ENCODE peak calls at places on chromosomes 6 and 20, in four cellular contexts. C is heart right ventricle, N is kidney epithelial cell, E is sigmoid colon. L is an unnamed sample.

GRCh38 chr6:48826884-48827701 is 636.0 kb downstream of the MMUT start:
- DNase-seq in E (no peak), N (peak), C (no peak), L (peak)

GRCh38 chr20:17889226-17889625 is 79.4 kb downstream of the SNX5 start:
- DNase-seq in N (no peak), E (no peak), C (no peak), L (no peak)

GRCh38 chr6:8135276-8135675 is 32.9 kb upstream of the EEF1E1 start:
- DNase-seq in N (no peak), E (no peak), C (no peak), L (no peak)

GRCh38 chr6:35084041-35084491 is 57.1 kb downstream of the TCP11 start:
- DNase-seq in C (no peak), N (no peak), E (peak), L (no peak)

GRCh38 chr6:26312096-26312463 is 52.9 kb upstream of the BTN3A2 start:
- DNase-seq in C (no peak), N (no peak), E (no peak), L (no peak)

GRCh38 chr20:5773589-5773988 is 23.4 kb downstream of the SHLD1 start:
- DNase-seq in N (no peak), E (no peak), C (no peak), L (no peak)

GRCh38 chr20:63224272-63225081 is 8.5 kb upstream of the YTHDF1 start:
- DNase-seq in C (peak), N (no peak), E (peak), L (no peak)

GRCh38 chr20:48679603-48680002 is 148.2 kb downstream of the PREX1 start:
- DNase-seq in E (no peak), N (no peak), C (no peak), L (no peak)

GRCh38 chr6:151254451-151255081 is 14.8 kb downstream of the AKAP12 start:
- DNase-seq in C (no peak), E (no peak), N (peak), L (peak)

GRCh38 chr20:38658879-38659612 is 57.4 kb downstream of the ARHGAP40 start:
- DNase-seq in C (no peak), E (peak), N (no peak), L (no peak)

GRCh38 chr6:89051725-89052124 is 28.8 kb upstream of the PNRC1 start:
- DNase-seq in E (no peak), N (no peak), C (no peak), L (no peak)

GRCh38 chr6:27650620-27651370 is 177.9 kb upstream of the ZNF184 start:
- DNase-seq in C (no peak), E (no peak), N (no peak), L (peak)

GRCh38 chr6:163554663-163555062 is 140.1 kb downstream of the QKI start:
- DNase-seq in C (peak), E (no peak), N (no peak), L (no peak)

GRCh38 chr6:137417411-137417810 is 76.8 kb downstream of the OLIG3 start:
- DNase-seq in E (no peak), C (no peak), N (no peak), L (no peak)

GRCh38 chr6:23244300-23244699 is 674.9 kb downstream of the HDGFL1 start:
- DNase-seq in C (no peak), N (peak), E (no peak), L (no peak)

GRCh38 chr6:23243858-23244257 is 674.5 kb downstream of the HDGFL1 start:
- DNase-seq in N (no peak), C (no peak), E (no peak), L (no peak)

GRCh38 chr6:23245559-23245958 is 676.2 kb downstream of the HDGFL1 start:
- DNase-seq in E (no peak), N (no peak), C (no peak), L (no peak)

DNA sequence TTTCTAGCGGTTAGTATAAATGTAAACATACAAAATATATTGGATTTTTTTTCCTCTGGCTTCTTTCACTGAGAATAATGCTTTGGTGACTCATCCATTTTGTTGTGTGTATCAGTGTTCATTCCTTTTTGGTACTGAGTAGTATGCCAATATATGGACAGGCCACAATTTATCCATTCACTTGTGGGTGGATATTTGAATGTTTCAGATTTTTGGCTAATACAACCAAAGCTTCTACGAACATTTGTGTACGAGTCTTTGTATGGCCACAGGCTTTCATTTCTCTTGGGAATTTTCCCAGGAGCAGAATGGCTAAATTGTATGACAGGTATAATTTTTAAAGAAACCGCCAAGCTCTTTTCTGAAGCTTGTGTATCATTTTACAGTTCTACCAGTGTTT is 677.5 kb downstream of the HDGFL1 start:
- DNase-seq in E (no peak), N (no peak), C (no peak), L (no peak)
- TF ChIP-seq CTCF in E (no peak), N (no peak), C (no peak), L (no peak)

GRCh38 chr6:31831350-31832215 is 4.0 kb downstream of the HSPA1B start:
- DNase-seq in E (no peak), C (no peak), N (no peak), L (no peak)
- H3K4me3 ChIP-seq in E (peak), C (peak), N (peak), L (peak)

GRCh38 chr6:140979642-140980091 is 1153.1 kb upstream of the GJE1 start:
- DNase-seq in C (no peak), N (peak), E (peak), L (peak)

GRCh38 chr6:140985679-140986275 is 1146.9 kb upstream of the GJE1 start:
- DNase-seq in E (no peak), C (no peak), N (no peak), L (no peak)

GRCh38 chr6:140977425-140977824 is 1155.3 kb upstream of the GJE1 start:
- DNase-seq in C (no peak), N (no peak), E (no peak), L (no peak)

GRCh38 chr6:140980265-140980887 is 1152.3 kb upstream of the GJE1 start:
- DNase-seq in N (no peak), C (no peak), E (no peak), L (no peak)
- TF ChIP-seq CTCF in N (no peak), C (no peak), E (no peak), L (no peak)

DNA sequence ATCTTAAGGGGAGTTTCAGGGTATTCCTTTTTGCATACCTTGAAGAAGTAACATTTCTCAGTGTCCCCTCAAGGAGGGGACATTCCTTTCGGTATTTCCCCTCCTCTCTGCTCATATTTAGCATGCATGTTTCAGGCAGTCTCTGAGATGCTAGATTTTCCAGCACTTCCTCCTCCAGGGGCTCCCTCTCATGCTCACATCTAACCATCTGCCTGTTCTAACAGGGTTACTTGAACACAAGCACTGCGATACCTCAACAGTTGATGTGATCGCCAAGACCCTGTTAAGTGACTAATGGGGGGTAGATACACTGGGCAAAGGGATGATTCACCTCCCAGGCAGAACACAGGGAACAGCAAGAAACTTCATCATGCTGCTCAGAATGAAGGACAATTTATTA is 12.9 kb upstream of the MCM3 start:
- DNase-seq in N (no peak), C (no peak), E (no peak), L (no peak)
- H3K4me3 ChIP-seq in N (no peak), C (no peak), E (no peak), L (no peak)

L was measured in retinal pigment epithelial cell.